ENCODE peak calls at places on chromosomes 16 and 17, in seven cellular contexts. One of them, this sample, is unnamed.

GRCh38 chr16:85067024-85067423 is 39.4 kb downstream of the KIAA0513 start:
- DNase-seq in neural progenitor cell: no peak
- DNase-seq in astrocyte of the spinal cord: no peak
- DNase-seq in stomach: no peak
- DNase-seq in tibial artery: no peak
- DNase-seq in stimulated activated CD8-positive, alpha-beta memory T cell treated with anti-CD3 and anti-CD28 coated beads, Interleukin-4, amount 100 ng/mL, for 4 hours: no peak
- DNase-seq in A549: no peak
- DNase-seq in this sample: no peak

GRCh38 chr17:79521225-79521624 is 89.6 kb downstream of the RBFOX3 start:
- DNase-seq in neural progenitor cell: no peak
- DNase-seq in astrocyte of the spinal cord: no peak
- DNase-seq in stomach: no peak
- DNase-seq in tibial artery: no peak
- DNase-seq in stimulated activated CD8-positive, alpha-beta memory T cell treated with anti-CD3 and anti-CD28 coated beads, Interleukin-4, amount 100 ng/mL, for 4 hours: no peak
- DNase-seq in A549: no peak
- DNase-seq in this sample: no peak

GRCh38 chr17:76124582-76125390 is 16.3 kb downstream of the FOXJ1 start:
- DNase-seq in neural progenitor cell: peak
- DNase-seq in astrocyte of the spinal cord: no peak
- DNase-seq in stomach: no peak
- DNase-seq in tibial artery: no peak
- DNase-seq in stimulated activated CD8-positive, alpha-beta memory T cell treated with anti-CD3 and anti-CD28 coated beads, Interleukin-4, amount 100 ng/mL, for 4 hours: no peak
- DNase-seq in A549: peak
- DNase-seq in this sample: no peak

GRCh38 chr17:2094891-2095535 is 40.1 kb downstream of the HIC1 start:
- DNase-seq in neural progenitor cell: peak
- DNase-seq in astrocyte of the spinal cord: peak
- DNase-seq in stomach: peak
- DNase-seq in tibial artery: peak
- DNase-seq in stimulated activated CD8-positive, alpha-beta memory T cell treated with anti-CD3 and anti-CD28 coated beads, Interleukin-4, amount 100 ng/mL, for 4 hours: no peak
- DNase-seq in A549: no peak
- DNase-seq in this sample: no peak

GRCh38 chr16:2486645-2487516 is 12.0 kb downstream of the TBC1D24 start:
- DNase-seq in neural progenitor cell: peak
- DNase-seq in astrocyte of the spinal cord: no peak
- DNase-seq in stomach: peak
- DNase-seq in tibial artery: no peak
- DNase-seq in stimulated activated CD8-positive, alpha-beta memory T cell treated with anti-CD3 and anti-CD28 coated beads, Interleukin-4, amount 100 ng/mL, for 4 hours: peak
- DNase-seq in A549: no peak
- DNase-seq in this sample: no peak

GRCh38 chr16:85683363-85683762 is 5.4 kb downstream of the GINS2 start:
- DNase-seq in neural progenitor cell: no peak
- DNase-seq in astrocyte of the spinal cord: no peak
- DNase-seq in stomach: no peak
- DNase-seq in tibial artery: no peak
- DNase-seq in stimulated activated CD8-positive, alpha-beta memory T cell treated with anti-CD3 and anti-CD28 coated beads, Interleukin-4, amount 100 ng/mL, for 4 hours: no peak
- DNase-seq in A549: no peak
- DNase-seq in this sample: no peak

GRCh38 chr17:80803451-80804428 is 187.9 kb upstream of the CHMP6 start:
- DNase-seq in neural progenitor cell: no peak
- DNase-seq in astrocyte of the spinal cord: no peak
- DNase-seq in stomach: no peak
- DNase-seq in tibial artery: peak
- DNase-seq in stimulated activated CD8-positive, alpha-beta memory T cell treated with anti-CD3 and anti-CD28 coated beads, Interleukin-4, amount 100 ng/mL, for 4 hours: no peak
- DNase-seq in A549: no peak
- DNase-seq in this sample: no peak

GRCh38 chr16:77359065-77359502 is 75.8 kb downstream of the ADAMTS18 start:
- DNase-seq in neural progenitor cell: peak
- DNase-seq in astrocyte of the spinal cord: peak
- DNase-seq in stomach: no peak
- DNase-seq in tibial artery: no peak
- DNase-seq in stimulated activated CD8-positive, alpha-beta memory T cell treated with anti-CD3 and anti-CD28 coated beads, Interleukin-4, amount 100 ng/mL, for 4 hours: no peak
- DNase-seq in A549: peak
- DNase-seq in this sample: no peak

GRCh38 chr17:76473541-76473985 is 6.2 kb downstream of the AANAT start:
- DNase-seq in neural progenitor cell: peak
- DNase-seq in astrocyte of the spinal cord: no peak
- DNase-seq in stomach: no peak
- DNase-seq in tibial artery: no peak
- DNase-seq in stimulated activated CD8-positive, alpha-beta memory T cell treated with anti-CD3 and anti-CD28 coated beads, Interleukin-4, amount 100 ng/mL, for 4 hours: no peak
- DNase-seq in A549: no peak
- DNase-seq in this sample: no peak

GRCh38 chr17:65518256-65518655 is 43.2 kb downstream of the AXIN2 start:
- DNase-seq in neural progenitor cell: no peak
- DNase-seq in astrocyte of the spinal cord: peak
- DNase-seq in stomach: no peak
- DNase-seq in tibial artery: no peak
- DNase-seq in stimulated activated CD8-positive, alpha-beta memory T cell treated with anti-CD3 and anti-CD28 coated beads, Interleukin-4, amount 100 ng/mL, for 4 hours: no peak
- DNase-seq in A549: no peak
- DNase-seq in this sample: no peak

GRCh38 chr16:31072540-31073072 is 1.4 kb downstream of the ZNF668 start:
- DNase-seq in neural progenitor cell: peak
- DNase-seq in astrocyte of the spinal cord: peak
- DNase-seq in stomach: no peak
- DNase-seq in tibial artery: no peak
- DNase-seq in stimulated activated CD8-positive, alpha-beta memory T cell treated with anti-CD3 and anti-CD28 coated beads, Interleukin-4, amount 100 ng/mL, for 4 hours: no peak
- DNase-seq in A549: peak
- DNase-seq in this sample: no peak

GRCh38 chr17:55117063-55117611 is 147.6 kb upstream of the HLF start:
- DNase-seq in neural progenitor cell: no peak
- DNase-seq in astrocyte of the spinal cord: no peak
- DNase-seq in stomach: no peak
- DNase-seq in tibial artery: no peak
- DNase-seq in stimulated activated CD8-positive, alpha-beta memory T cell treated with anti-CD3 and anti-CD28 coated beads, Interleukin-4, amount 100 ng/mL, for 4 hours: no peak
- DNase-seq in A549: no peak
- DNase-seq in this sample: no peak

GRCh38 chr17:43608313-43608712 is 53.4 kb downstream of the MEOX1 start:
- DNase-seq in neural progenitor cell: no peak
- DNase-seq in astrocyte of the spinal cord: no peak
- DNase-seq in stomach: no peak
- DNase-seq in tibial artery: no peak
- DNase-seq in stimulated activated CD8-positive, alpha-beta memory T cell treated with anti-CD3 and anti-CD28 coated beads, Interleukin-4, amount 100 ng/mL, for 4 hours: no peak
- DNase-seq in A549: no peak
- DNase-seq in this sample: no peak

GRCh38 chr17:42848093-42848492 is 2.9 kb upstream of the AOC3 start:
- DNase-seq in neural progenitor cell: no peak
- DNase-seq in astrocyte of the spinal cord: no peak
- DNase-seq in stomach: no peak
- DNase-seq in tibial artery: no peak
- DNase-seq in stimulated activated CD8-positive, alpha-beta memory T cell treated with anti-CD3 and anti-CD28 coated beads, Interleukin-4, amount 100 ng/mL, for 4 hours: no peak
- DNase-seq in A549: no peak
- DNase-seq in this sample: no peak

GRCh38 chr17:34098712-34099111 is 156.4 kb upstream of the CCL2 start:
- DNase-seq in neural progenitor cell: no peak
- DNase-seq in astrocyte of the spinal cord: no peak
- DNase-seq in stomach: no peak
- DNase-seq in tibial artery: no peak
- DNase-seq in stimulated activated CD8-positive, alpha-beta memory T cell treated with anti-CD3 and anti-CD28 coated beads, Interleukin-4, amount 100 ng/mL, for 4 hours: no peak
- DNase-seq in A549: no peak
- DNase-seq in this sample: no peak

GRCh38 chr16:84360170-84360569 is 8.2 kb upstream of the ATP2C2 start:
- DNase-seq in neural progenitor cell: no peak
- DNase-seq in astrocyte of the spinal cord: peak
- DNase-seq in stomach: no peak
- DNase-seq in tibial artery: no peak
- DNase-seq in stimulated activated CD8-positive, alpha-beta memory T cell treated with anti-CD3 and anti-CD28 coated beads, Interleukin-4, amount 100 ng/mL, for 4 hours: no peak
- DNase-seq in A549: no peak
- DNase-seq in this sample: no peak

GRCh38 chr17:45425125-45425983 is 7.3 kb downstream of the ARHGAP27 start:
- DNase-seq in neural progenitor cell: peak
- DNase-seq in astrocyte of the spinal cord: peak
- DNase-seq in stomach: peak
- DNase-seq in tibial artery: no peak
- DNase-seq in stimulated activated CD8-positive, alpha-beta memory T cell treated with anti-CD3 and anti-CD28 coated beads, Interleukin-4, amount 100 ng/mL, for 4 hours: no peak
- DNase-seq in A549: peak
- DNase-seq in this sample: no peak

GRCh38 chr16:89700649-89701424 is 668 bp downstream of the SPATA2L start:
- DNase-seq in neural progenitor cell: peak
- DNase-seq in astrocyte of the spinal cord: peak
- DNase-seq in stomach: peak
- DNase-seq in tibial artery: no peak
- DNase-seq in stimulated activated CD8-positive, alpha-beta memory T cell treated with anti-CD3 and anti-CD28 coated beads, Interleukin-4, amount 100 ng/mL, for 4 hours: no peak
- DNase-seq in A549: peak
- DNase-seq in this sample: no peak

GRCh38 chr17:50858486-50859225 is 7.5 kb downstream of the TOB1 start:
- DNase-seq in neural progenitor cell: no peak
- DNase-seq in astrocyte of the spinal cord: no peak
- DNase-seq in stomach: no peak
- DNase-seq in tibial artery: no peak
- DNase-seq in stimulated activated CD8-positive, alpha-beta memory T cell treated with anti-CD3 and anti-CD28 coated beads, Interleukin-4, amount 100 ng/mL, for 4 hours: no peak
- DNase-seq in A549: no peak
- DNase-seq in this sample: no peak

GRCh38 chr17:50834126-50834785 is 1.1 kb upstream of the WFIKKN2 start:
- DNase-seq in neural progenitor cell: no peak
- DNase-seq in astrocyte of the spinal cord: no peak
- DNase-seq in stomach: no peak
- DNase-seq in tibial artery: peak
- DNase-seq in stimulated activated CD8-positive, alpha-beta memory T cell treated with anti-CD3 and anti-CD28 coated beads, Interleukin-4, amount 100 ng/mL, for 4 hours: no peak
- DNase-seq in A549: no peak
- DNase-seq in this sample: no peak

GRCh38 chr17:78263063-78263735 is 31.8 kb downstream of the TMEM235 start:
- DNase-seq in neural progenitor cell: no peak
- DNase-seq in astrocyte of the spinal cord: no peak
- DNase-seq in stomach: peak
- DNase-seq in tibial artery: no peak
- DNase-seq in stimulated activated CD8-positive, alpha-beta memory T cell treated with anti-CD3 and anti-CD28 coated beads, Interleukin-4, amount 100 ng/mL, for 4 hours: no peak
- DNase-seq in A549: no peak
- DNase-seq in this sample: no peak